ENCODE peak calls at places on chromosomes 13 and 19, in nine cellular contexts. R is tibial artery; I is ascending aorta; H is CD8-positive, alpha-beta T cell; M is left ventricle myocardium inferior; L is heart left ventricle; F is fibroblast of lung; N is heart right ventricle; U is A673. G is an unnamed sample.

GRCh38 chr19:1247747-1248453 is 483 bp upstream of the MIDN start:
- DNase-seq in U (peak; percentile 65), H (peak; percentile 69), R (peak; percentile 91), F (peak; percentile 71), N (peak; percentile 80), M (peak; percentile 77), I (peak; percentile 75), L (peak; percentile 90), G (peak; percentile 69)

GRCh38 chr13:97895383-97895782 is 58.1 kb upstream of the IPO5 start:
- DNase-seq in L (no peak), U (no peak), I (no peak), F (no peak), R (no peak), M (no peak), N (no peak), H (no peak), G (no peak)

GRCh38 chr13:92355213-92355612 is 871.4 kb upstream of the GPC6 start:
- DNase-seq in I (no peak), N (no peak), U (peak; percentile 40), F (peak; percentile 46), M (no peak), H (no peak), R (no peak), L (no peak), G (no peak)

GRCh38 chr19:18951721-18952281 is 10.8 kb upstream of the HOMER3 start:
- DNase-seq in H (no peak), L (no peak), N (no peak), I (no peak), M (no peak), R (no peak), F (no peak), U (no peak), G (peak; percentile 94)

GRCh38 chr19:47713046-47714021 is at the start of gene EHD2:
- DNase-seq in U (peak; percentile 69), L (peak; percentile 81), R (peak; percentile 90), I (no peak), F (peak; percentile 69), H (peak; percentile 24), M (peak; percentile 77), N (peak; percentile 86), G (peak; percentile 60)

GRCh38 chr19:12166596-12166995 is 3.7 kb downstream of the ZNF136 start:
- DNase-seq in H (no peak), L (no peak), F (peak; percentile 50), M (no peak), I (no peak), R (no peak), U (no peak), N (no peak), G (no peak)

GRCh38 chr19:11136400-11137101 is 19.0 kb downstream of the SPC24 start:
- DNase-seq in M (no peak), H (no peak), R (no peak), U (peak; percentile 47), L (no peak), I (no peak), F (peak; percentile 51), N (no peak), G (no peak)

GRCh38 chr19:38930776-38931761 is at the start of gene MRPS12:
- DNase-seq in U (peak; percentile 99), N (peak; percentile 97), F (peak; percentile 98), L (peak; percentile 99), R (peak; percentile 99), I (peak; percentile 95), H (peak; percentile 95), M (peak; percentile 98), G (peak; percentile 99)

GRCh38 chr19:50759886-50760285 is 10.4 kb upstream of the GPR32 start:
- DNase-seq in L (no peak), R (no peak), U (peak; percentile 68), N (no peak), H (no peak), I (no peak), M (no peak), F (peak; percentile 2), G (peak; percentile 35)

GRCh38 chr13:48578516-48579166 is 45.8 kb upstream of the RCBTB2 start:
- DNase-seq in R (no peak), N (no peak), M (no peak), I (no peak), H (no peak), L (no peak), F (no peak), U (no peak), G (no peak)

GRCh38 chr19:49564616-49565045 is 15.7 kb downstream of the NOSIP start:
- DNase-seq in I (no peak), H (no peak), F (no peak), U (no peak), L (no peak), M (no peak), R (no peak), N (no peak), G (no peak)

GRCh38 chr19:17488593-17489391 is 18.5 kb downstream of the SLC27A1 start:
- DNase-seq in F (no peak), I (no peak), U (peak; percentile 73), R (peak; percentile 71), N (peak; percentile 51), H (peak; percentile 68), M (peak; percentile 59), L (peak; percentile 69), G (no peak)

GRCh38 chr19:29383696-29384095 is 142.1 kb upstream of the VSTM2B start:
- DNase-seq in R (peak; percentile 9), N (no peak), M (no peak), U (no peak), I (no peak), H (no peak), L (no peak), F (no peak), G (no peak)

GRCh38 chr19:50309396-50310125 is 19.6 kb downstream of the KCNC3 start:
- DNase-seq in M (no peak), F (no peak), H (no peak), U (no peak), I (no peak), L (no peak), N (no peak), R (no peak), G (no peak)

GRCh38 chr19:40284501-40285352 is at the start of gene AKT2:
- DNase-seq in H (peak; percentile 71), L (no peak), I (no peak), M (peak; percentile 66), R (no peak), N (peak; percentile 71), F (peak; percentile 62), U (peak; percentile 91), G (no peak)

GRCh38 chr19:13864513-13865242 is 12.3 kb upstream of the NANOS3 start:
- DNase-seq in I (no peak), H (no peak), U (no peak), L (no peak), R (no peak), N (no peak), M (no peak), F (no peak), G (no peak)

GRCh38 chr19:6753178-6754031 is 13.8 kb downstream of the SH2D3A start:
- DNase-seq in M (peak; percentile 78), R (peak; percentile 90), H (peak; percentile 62), N (peak; percentile 80), I (no peak), L (peak; percentile 84), U (peak; percentile 96), F (peak; percentile 59), G (peak; percentile 64)

GRCh38 chr19:42105358-42105757 is 26.9 kb downstream of the POU2F2 start:
- DNase-seq in N (no peak), I (no peak), M (no peak), F (no peak), L (no peak), U (no peak), H (no peak), R (no peak), G (no peak)

GRCh38 chr19:34274284-34274826 is 20.0 kb downstream of the GARRE1 start:
- DNase-seq in H (no peak), I (no peak), F (peak; percentile 71), N (no peak), U (peak; percentile 41), R (no peak), L (no peak), M (no peak), G (peak; percentile 13)
- TF ChIP-seq CTCF in H (no peak), I (no peak), F (no peak), N (no peak), U (no peak), R (no peak), L (no peak), M (no peak), G (no peak)

DNA sequence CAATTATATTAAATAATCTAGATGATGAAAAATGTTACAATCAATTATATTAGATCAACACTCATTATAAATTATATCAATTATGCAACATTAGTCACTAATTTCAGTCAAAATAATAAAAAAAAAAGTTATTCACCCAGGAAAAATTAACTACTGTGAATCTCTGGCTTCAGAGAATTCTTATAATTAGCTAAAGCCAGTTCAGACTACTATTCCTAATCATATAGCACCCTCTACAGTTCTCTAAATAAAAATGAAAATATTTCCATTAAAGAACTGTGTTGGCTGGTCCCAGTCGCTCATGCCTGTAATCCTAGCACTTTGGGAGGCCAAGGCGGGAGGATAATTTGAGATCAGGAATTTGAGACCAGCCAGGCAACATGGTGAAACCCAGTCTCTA is 33.0 kb downstream of the XPO4 start:
- DNase-seq in H (no peak), I (no peak), U (peak; percentile 31), L (no peak), F (no peak), M (no peak), N (no peak), R (no peak), G (no peak)
- TF ChIP-seq CTCF in H (no peak), I (no peak), U (peak; percentile 53), L (peak; percentile 17), F (peak; percentile 19), M (peak; percentile 47), N (peak; percentile 35), R (no peak), G (peak; percentile 62)

GRCh38 chr13:113935081-113935511 is 38.8 kb downstream of the C13orf46 start:
- DNase-seq in U (no peak), H (no peak), L (no peak), M (no peak), F (no peak), R (peak; percentile 76), I (no peak), N (no peak), G (no peak)

GRCh38 chr13:113937073-113937472 is 36.8 kb downstream of the C13orf46 start:
- DNase-seq in F (no peak), L (no peak), U (no peak), H (no peak), R (peak; percentile 38), I (no peak), M (no peak), N (no peak), G (no peak)

GRCh38 chr13:113936566-113936965 is 37.3 kb downstream of the C13orf46 start:
- DNase-seq in U (no peak), F (no peak), H (no peak), I (no peak), M (no peak), N (no peak), R (no peak), L (no peak), G (no peak)

GRCh38 chr13:113935523-113935922 is 38.4 kb downstream of the C13orf46 start:
- DNase-seq in N (no peak), R (peak; percentile 51), H (no peak), I (no peak), U (no peak), M (no peak), F (no peak), L (no peak), G (no peak)

GRCh38 chr13:113936166-113936565 is 37.7 kb downstream of the C13orf46 start:
- DNase-seq in F (no peak), L (no peak), I (no peak), R (peak; percentile 69), H (no peak), M (no peak), N (no peak), U (no peak), G (no peak)
- TF ChIP-seq CTCF in F (no peak), L (no peak), I (no peak), R (no peak), H (no peak), M (no peak), N (no peak), U (no peak), G (no peak)

GRCh38 chr19:3073931-3074595 is 11.8 kb upstream of the TLE5 start:
- DNase-seq in M (no peak), H (no peak), I (no peak), R (peak; percentile 61), N (no peak), U (peak; percentile 47), L (no peak), F (no peak), G (no peak)
- TF ChIP-seq CTCF in M (peak; percentile 4), H (no peak), I (no peak), R (no peak), N (no peak), U (peak; percentile 24), L (no peak), F (peak; percentile 20), G (no peak)